ENCODE peak calls at places on chromosomes 2 and 18, in five cellular contexts. One of them, this sample, is unnamed.

GRCh38 chr2:209990838-209991237 is 11.6 kb upstream of the RPE start:
- DNase-seq in endothelial cell: no peak
- DNase-seq in adipocyte: no peak
- DNase-seq in stimulated activated CD8-positive, alpha-beta memory T cell treated with anti-CD3 and anti-CD28 coated beads, Interleukin-7, amount 100 ng/mL, for 1 hour: no peak
- DNase-seq in progenitor cell of endocrine pancreas: no peak
- DNase-seq in this sample: no peak

GRCh38 chr18:11114653-11115052 is 34.7 kb downstream of the PIEZO2 start:
- DNase-seq in endothelial cell: no peak
- DNase-seq in adipocyte: peak; percentile 42
- DNase-seq in stimulated activated CD8-positive, alpha-beta memory T cell treated with anti-CD3 and anti-CD28 coated beads, Interleukin-7, amount 100 ng/mL, for 1 hour: no peak
- DNase-seq in progenitor cell of endocrine pancreas: no peak
- DNase-seq in this sample: no peak

GRCh38 chr18:31577195-31577594 is 14.5 kb upstream of the TTR start:
- DNase-seq in endothelial cell: no peak
- DNase-seq in adipocyte: no peak
- DNase-seq in stimulated activated CD8-positive, alpha-beta memory T cell treated with anti-CD3 and anti-CD28 coated beads, Interleukin-7, amount 100 ng/mL, for 1 hour: no peak
- DNase-seq in progenitor cell of endocrine pancreas: no peak
- DNase-seq in this sample: no peak

GRCh38 chr2:10043256-10043905 is at the start of gene KLF11:
- DNase-seq in endothelial cell: peak; percentile 79
- DNase-seq in adipocyte: peak; percentile 97
- DNase-seq in stimulated activated CD8-positive, alpha-beta memory T cell treated with anti-CD3 and anti-CD28 coated beads, Interleukin-7, amount 100 ng/mL, for 1 hour: peak; percentile 55
- DNase-seq in progenitor cell of endocrine pancreas: peak; percentile 60
- DNase-seq in this sample: peak; percentile 83

GRCh38 chr2:224217962-224218347 is 178.9 kb upstream of the SERPINE2 start:
- DNase-seq in endothelial cell: no peak
- DNase-seq in adipocyte: peak; percentile 43
- DNase-seq in stimulated activated CD8-positive, alpha-beta memory T cell treated with anti-CD3 and anti-CD28 coated beads, Interleukin-7, amount 100 ng/mL, for 1 hour: no peak
- DNase-seq in progenitor cell of endocrine pancreas: no peak
- DNase-seq in this sample: no peak

GRCh38 chr18:7945882-7946281 is 378.8 kb downstream of the PTPRM start:
- DNase-seq in endothelial cell: no peak
- DNase-seq in adipocyte: peak; percentile 80
- DNase-seq in stimulated activated CD8-positive, alpha-beta memory T cell treated with anti-CD3 and anti-CD28 coated beads, Interleukin-7, amount 100 ng/mL, for 1 hour: no peak
- DNase-seq in progenitor cell of endocrine pancreas: no peak
- DNase-seq in this sample: no peak

GRCh38 chr2:120711694-120712093 is 24.0 kb upstream of the GLI2 start:
- DNase-seq in endothelial cell: no peak
- DNase-seq in adipocyte: no peak
- DNase-seq in stimulated activated CD8-positive, alpha-beta memory T cell treated with anti-CD3 and anti-CD28 coated beads, Interleukin-7, amount 100 ng/mL, for 1 hour: no peak
- DNase-seq in progenitor cell of endocrine pancreas: no peak
- DNase-seq in this sample: no peak

GRCh38 chr2:177325554-177325953 is 61.0 kb upstream of the NFE2L2 start:
- DNase-seq in endothelial cell: no peak
- DNase-seq in adipocyte: peak; percentile 44
- DNase-seq in stimulated activated CD8-positive, alpha-beta memory T cell treated with anti-CD3 and anti-CD28 coated beads, Interleukin-7, amount 100 ng/mL, for 1 hour: no peak
- DNase-seq in progenitor cell of endocrine pancreas: no peak
- DNase-seq in this sample: no peak

GRCh38 chr2:49192041-49192440 is 37.7 kb upstream of the FSHR start:
- DNase-seq in endothelial cell: no peak
- DNase-seq in adipocyte: no peak
- DNase-seq in stimulated activated CD8-positive, alpha-beta memory T cell treated with anti-CD3 and anti-CD28 coated beads, Interleukin-7, amount 100 ng/mL, for 1 hour: no peak
- DNase-seq in progenitor cell of endocrine pancreas: no peak
- DNase-seq in this sample: no peak

GRCh38 chr18:44821924-44822323 is 141.2 kb downstream of the SETBP1 start:
- DNase-seq in endothelial cell: no peak
- DNase-seq in adipocyte: no peak
- DNase-seq in stimulated activated CD8-positive, alpha-beta memory T cell treated with anti-CD3 and anti-CD28 coated beads, Interleukin-7, amount 100 ng/mL, for 1 hour: no peak
- DNase-seq in progenitor cell of endocrine pancreas: no peak
- DNase-seq in this sample: no peak

GRCh38 chr2:74554821-74555531 is 456 bp downstream of the DOK1 start:
- DNase-seq in endothelial cell: peak; percentile 48
- DNase-seq in adipocyte: peak; percentile 61
- DNase-seq in stimulated activated CD8-positive, alpha-beta memory T cell treated with anti-CD3 and anti-CD28 coated beads, Interleukin-7, amount 100 ng/mL, for 1 hour: no peak
- DNase-seq in progenitor cell of endocrine pancreas: peak; percentile 44
- DNase-seq in this sample: no peak

GRCh38 chr2:25894135-25894830 is 16.0 kb upstream of the ASXL2 start:
- DNase-seq in endothelial cell: no peak
- DNase-seq in adipocyte: no peak
- DNase-seq in stimulated activated CD8-positive, alpha-beta memory T cell treated with anti-CD3 and anti-CD28 coated beads, Interleukin-7, amount 100 ng/mL, for 1 hour: no peak
- DNase-seq in progenitor cell of endocrine pancreas: no peak
- DNase-seq in this sample: peak; percentile 31

GRCh38 chr18:3261035-3261392 is 919 bp upstream of the MYL12B start:
- DNase-seq in endothelial cell: no peak
- DNase-seq in adipocyte: no peak
- DNase-seq in stimulated activated CD8-positive, alpha-beta memory T cell treated with anti-CD3 and anti-CD28 coated beads, Interleukin-7, amount 100 ng/mL, for 1 hour: no peak
- DNase-seq in progenitor cell of endocrine pancreas: no peak
- DNase-seq in this sample: no peak

GRCh38 chr18:4453712-4454547 is 1.2 kb downstream of the DLGAP1 start:
- DNase-seq in endothelial cell: peak; percentile 40
- DNase-seq in adipocyte: no peak
- DNase-seq in stimulated activated CD8-positive, alpha-beta memory T cell treated with anti-CD3 and anti-CD28 coated beads, Interleukin-7, amount 100 ng/mL, for 1 hour: no peak
- DNase-seq in progenitor cell of endocrine pancreas: peak; percentile 33
- DNase-seq in this sample: no peak

GRCh38 chr2:224778474-224778877 is 62.3 kb upstream of the CCDC195 start:
- DNase-seq in endothelial cell: peak; percentile 62
- DNase-seq in adipocyte: peak; percentile 76
- DNase-seq in stimulated activated CD8-positive, alpha-beta memory T cell treated with anti-CD3 and anti-CD28 coated beads, Interleukin-7, amount 100 ng/mL, for 1 hour: peak; percentile 21
- DNase-seq in progenitor cell of endocrine pancreas: peak; percentile 21
- DNase-seq in this sample: peak; percentile 40

GRCh38 chr2:138244400-138245001 is 257.1 kb upstream of the SPOPL start:
- DNase-seq in endothelial cell: no peak
- DNase-seq in adipocyte: peak; percentile 39
- DNase-seq in stimulated activated CD8-positive, alpha-beta memory T cell treated with anti-CD3 and anti-CD28 coated beads, Interleukin-7, amount 100 ng/mL, for 1 hour: no peak
- DNase-seq in progenitor cell of endocrine pancreas: no peak
- DNase-seq in this sample: no peak

GRCh38 chr18:7822435-7823425 is 255.6 kb downstream of the PTPRM start:
- DNase-seq in endothelial cell: peak; percentile 29
- DNase-seq in adipocyte: no peak
- DNase-seq in stimulated activated CD8-positive, alpha-beta memory T cell treated with anti-CD3 and anti-CD28 coated beads, Interleukin-7, amount 100 ng/mL, for 1 hour: no peak
- DNase-seq in progenitor cell of endocrine pancreas: no peak
- DNase-seq in this sample: no peak

GRCh38 chr2:16190446-16191270 is 250.3 kb downstream of the MYCN start:
- DNase-seq in endothelial cell: no peak
- DNase-seq in adipocyte: no peak
- DNase-seq in stimulated activated CD8-positive, alpha-beta memory T cell treated with anti-CD3 and anti-CD28 coated beads, Interleukin-7, amount 100 ng/mL, for 1 hour: no peak
- DNase-seq in progenitor cell of endocrine pancreas: no peak
- DNase-seq in this sample: no peak

GRCh38 chr2:187575081-187576067 is 21.1 kb upstream of the TFPI start:
- DNase-seq in endothelial cell: no peak
- DNase-seq in adipocyte: peak; percentile 83
- DNase-seq in stimulated activated CD8-positive, alpha-beta memory T cell treated with anti-CD3 and anti-CD28 coated beads, Interleukin-7, amount 100 ng/mL, for 1 hour: no peak
- DNase-seq in progenitor cell of endocrine pancreas: no peak
- DNase-seq in this sample: no peak

GRCh38 chr2:126963390-126963789 is 64.7 kb downstream of the TEX51 start:
- DNase-seq in endothelial cell: no peak
- DNase-seq in adipocyte: no peak
- DNase-seq in stimulated activated CD8-positive, alpha-beta memory T cell treated with anti-CD3 and anti-CD28 coated beads, Interleukin-7, amount 100 ng/mL, for 1 hour: no peak
- DNase-seq in progenitor cell of endocrine pancreas: no peak
- DNase-seq in this sample: peak; percentile 50

GRCh38 chr18:31487251-31488015 is 10.5 kb upstream of the DSG2 start:
- DNase-seq in endothelial cell: no peak
- DNase-seq in adipocyte: no peak
- DNase-seq in stimulated activated CD8-positive, alpha-beta memory T cell treated with anti-CD3 and anti-CD28 coated beads, Interleukin-7, amount 100 ng/mL, for 1 hour: no peak
- DNase-seq in progenitor cell of endocrine pancreas: no peak
- DNase-seq in this sample: no peak

GRCh38 chr2:70712916-70713315 is 55.1 kb downstream of the ADD2 start:
- DNase-seq in endothelial cell: no peak
- DNase-seq in adipocyte: no peak
- DNase-seq in stimulated activated CD8-positive, alpha-beta memory T cell treated with anti-CD3 and anti-CD28 coated beads, Interleukin-7, amount 100 ng/mL, for 1 hour: no peak
- DNase-seq in progenitor cell of endocrine pancreas: no peak
- DNase-seq in this sample: no peak

GRCh38 chr2:118417417-118418125 is 329.3 kb downstream of the INSIG2 start:
- DNase-seq in endothelial cell: no peak
- DNase-seq in adipocyte: no peak
- DNase-seq in stimulated activated CD8-positive, alpha-beta memory T cell treated with anti-CD3 and anti-CD28 coated beads, Interleukin-7, amount 100 ng/mL, for 1 hour: no peak
- DNase-seq in progenitor cell of endocrine pancreas: no peak
- DNase-seq in this sample: no peak

GRCh38 chr2:98909381-98910211 is 26.4 kb downstream of the CRACDL start:
- DNase-seq in endothelial cell: peak; percentile 69
- DNase-seq in adipocyte: peak; percentile 82
- DNase-seq in stimulated activated CD8-positive, alpha-beta memory T cell treated with anti-CD3 and anti-CD28 coated beads, Interleukin-7, amount 100 ng/mL, for 1 hour: no peak
- DNase-seq in progenitor cell of endocrine pancreas: peak; percentile 69
- DNase-seq in this sample: peak; percentile 54

GRCh38 chr2:120323214-120323613 is 22.7 kb upstream of the INHBB start:
- DNase-seq in endothelial cell: no peak
- DNase-seq in adipocyte: peak; percentile 70
- DNase-seq in stimulated activated CD8-positive, alpha-beta memory T cell treated with anti-CD3 and anti-CD28 coated beads, Interleukin-7, amount 100 ng/mL, for 1 hour: no peak
- DNase-seq in progenitor cell of endocrine pancreas: no peak
- DNase-seq in this sample: no peak

GRCh38 chr2:240869956-240870875 is 1.6 kb downstream of the AGXT start:
- DNase-seq in endothelial cell: no peak
- DNase-seq in adipocyte: no peak
- DNase-seq in stimulated activated CD8-positive, alpha-beta memory T cell treated with anti-CD3 and anti-CD28 coated beads, Interleukin-7, amount 100 ng/mL, for 1 hour: no peak
- DNase-seq in progenitor cell of endocrine pancreas: no peak
- DNase-seq in this sample: no peak

GRCh38 chr2:119366161-119366648 is 429 bp downstream of the C2orf76 start:
- DNase-seq in endothelial cell: no peak
- DNase-seq in adipocyte: peak; percentile 57
- DNase-seq in stimulated activated CD8-positive, alpha-beta memory T cell treated with anti-CD3 and anti-CD28 coated beads, Interleukin-7, amount 100 ng/mL, for 1 hour: no peak
- DNase-seq in progenitor cell of endocrine pancreas: no peak
- DNase-seq in this sample: no peak

GRCh38 chr2:208643145-208643544 is 236.6 kb downstream of the PTH2R start:
- DNase-seq in endothelial cell: no peak
- DNase-seq in adipocyte: no peak
- DNase-seq in stimulated activated CD8-positive, alpha-beta memory T cell treated with anti-CD3 and anti-CD28 coated beads, Interleukin-7, amount 100 ng/mL, for 1 hour: no peak
- DNase-seq in progenitor cell of endocrine pancreas: no peak
- DNase-seq in this sample: no peak

GRCh38 chr2:179340678-179341077 is 76.0 kb upstream of the SESTD1 start:
- DNase-seq in endothelial cell: no peak
- DNase-seq in adipocyte: peak; percentile 81
- DNase-seq in stimulated activated CD8-positive, alpha-beta memory T cell treated with anti-CD3 and anti-CD28 coated beads, Interleukin-7, amount 100 ng/mL, for 1 hour: no peak
- DNase-seq in progenitor cell of endocrine pancreas: no peak
- DNase-seq in this sample: peak; percentile 19

GRCh38 chr2:84338069-84338468 is 121.0 kb downstream of the SUCLG1 start:
- DNase-seq in endothelial cell: no peak
- DNase-seq in adipocyte: peak; percentile 77
- DNase-seq in stimulated activated CD8-positive, alpha-beta memory T cell treated with anti-CD3 and anti-CD28 coated beads, Interleukin-7, amount 100 ng/mL, for 1 hour: no peak
- DNase-seq in progenitor cell of endocrine pancreas: no peak
- DNase-seq in this sample: peak; percentile 70

GRCh38 chr18:75475228-75475627 is 47.7 kb upstream of the SMIM21 start:
- DNase-seq in endothelial cell: no peak
- DNase-seq in adipocyte: peak; percentile 95
- DNase-seq in stimulated activated CD8-positive, alpha-beta memory T cell treated with anti-CD3 and anti-CD28 coated beads, Interleukin-7, amount 100 ng/mL, for 1 hour: no peak
- DNase-seq in progenitor cell of endocrine pancreas: no peak
- DNase-seq in this sample: no peak

GRCh38 chr2:240435457-240435954 is at the start of gene GPC1:
- DNase-seq in endothelial cell: peak; percentile 51
- DNase-seq in adipocyte: peak; percentile 94
- DNase-seq in stimulated activated CD8-positive, alpha-beta memory T cell treated with anti-CD3 and anti-CD28 coated beads, Interleukin-7, amount 100 ng/mL, for 1 hour: no peak
- DNase-seq in progenitor cell of endocrine pancreas: peak; percentile 67
- DNase-seq in this sample: no peak

GRCh38 chr2:23312996-23313606 is 71.9 kb upstream of the KLHL29 start:
- DNase-seq in endothelial cell: peak; percentile 67
- DNase-seq in adipocyte: no peak
- DNase-seq in stimulated activated CD8-positive, alpha-beta memory T cell treated with anti-CD3 and anti-CD28 coated beads, Interleukin-7, amount 100 ng/mL, for 1 hour: no peak
- DNase-seq in progenitor cell of endocrine pancreas: no peak
- DNase-seq in this sample: peak; percentile 18

GRCh38 chr18:137327-137726 is 21.0 kb upstream of the USP14 start:
- DNase-seq in endothelial cell: no peak
- DNase-seq in adipocyte: no peak
- DNase-seq in stimulated activated CD8-positive, alpha-beta memory T cell treated with anti-CD3 and anti-CD28 coated beads, Interleukin-7, amount 100 ng/mL, for 1 hour: no peak
- DNase-seq in progenitor cell of endocrine pancreas: no peak
- DNase-seq in this sample: no peak

GRCh38 chr18:62759704-62760402 is 44.5 kb downstream of the PHLPP1 start:
- DNase-seq in endothelial cell: no peak
- DNase-seq in adipocyte: no peak
- DNase-seq in stimulated activated CD8-positive, alpha-beta memory T cell treated with anti-CD3 and anti-CD28 coated beads, Interleukin-7, amount 100 ng/mL, for 1 hour: no peak
- DNase-seq in progenitor cell of endocrine pancreas: no peak
- DNase-seq in this sample: no peak